ENCODE peak calls at places on chromosomes 12 and 14, in nine cellular contexts. I is NCI-H1092 treated with DMSO at 0.1 percent for 48 hours; H is stimulated activated CD8-positive, alpha-beta memory T cell treated with anti-CD3 and anti-CD28 coated beads, Interleukin-7, amount 100 ng/mL, for 4 hours; S is HT1080; W is ureter; O is LHCN-M2; X is NCI-H1417; V is Right ventricle myocardium superior; Y is naive thymus-derived CD4-positive, alpha-beta T cell. C is an unnamed sample.

GRCh38 chr12:58388261-58388660 is 446.9 kb downstream of the ATP23 start:
- DNase-seq in I (no peak), H (no peak), S (no peak), W (no peak), O (no peak), X (no peak), V (no peak), Y (no peak), C (no peak)

GRCh38 chr12:2980630-2981029 is 21.4 kb downstream of the TEAD4 start:
- DNase-seq in I (no peak), H (no peak), S (no peak), W (no peak), O (peak), X (no peak), V (no peak), Y (no peak), C (no peak)

GRCh38 chr14:57833304-57833703 is 32.6 kb downstream of the SLC35F4 start:
- DNase-seq in I (no peak), H (no peak), S (peak), W (no peak), O (peak), X (no peak), V (no peak), Y (no peak), C (no peak)

GRCh38 chr12:85955127-85955526 is 81.0 kb downstream of the NTS start:
- DNase-seq in I (peak), H (no peak), S (no peak), W (no peak), O (no peak), X (peak), V (no peak), Y (no peak), C (no peak)

GRCh38 chr12:45557020-45557419 is 172.5 kb upstream of the ARID2 start:
- DNase-seq in I (no peak), H (no peak), S (no peak), W (no peak), O (no peak), X (no peak), V (no peak), Y (no peak), C (no peak)

GRCh38 chr12:48279096-48279495 is 71.6 kb downstream of the ZNF641 start:
- DNase-seq in I (no peak), H (no peak), S (no peak), W (no peak), O (no peak), X (no peak), V (no peak), Y (no peak), C (no peak)

GRCh38 chr14:101480747-101481530 is 80.4 kb upstream of the DIO3 start:
- DNase-seq in I (no peak), H (no peak), S (peak), W (peak), O (no peak), X (no peak), V (no peak), Y (no peak), C (no peak)

GRCh38 chr12:10982244-10982643 is 4.5 kb downstream of the TAS2R50 start:
- DNase-seq in I (no peak), H (peak), S (no peak), W (no peak), O (no peak), X (no peak), V (no peak), Y (peak), C (no peak)

GRCh38 chr14:60332046-60332399 is 83.0 kb downstream of the PPM1A start:
- DNase-seq in I (no peak), H (no peak), S (no peak), W (no peak), O (no peak), X (no peak), V (no peak), Y (no peak), C (no peak)

GRCh38 chr14:35689000-35689460 is 120.1 kb downstream of the RALGAPA1 start:
- DNase-seq in I (no peak), H (no peak), S (no peak), W (no peak), O (no peak), X (no peak), V (no peak), Y (no peak), C (no peak)